ENCODE peak calls at places on chromosomes 11 and 22, in four cellular contexts. One of them, this sample, is unnamed.

GRCh38 chr22:30874431-30875370 is 93.9 kb downstream of the MORC2 start:
- DNase-seq in PC-3: no peak
- DNase-seq in neural progenitor cell: no peak
- DNase-seq in cardiac fibroblast: no peak
- DNase-seq in this sample: no peak

GRCh38 chr11:80621871-80622270 is 1181.0 kb upstream of the TENM4 start:
- DNase-seq in PC-3: peak
- DNase-seq in neural progenitor cell: no peak
- DNase-seq in cardiac fibroblast: no peak
- DNase-seq in this sample: no peak

GRCh38 chr11:96464695-96465307 is 75.0 kb downstream of the JRKL start:
- DNase-seq in PC-3: peak
- DNase-seq in neural progenitor cell: peak
- DNase-seq in cardiac fibroblast: peak
- DNase-seq in this sample: no peak

GRCh38 chr11:37449146-37449545 is 851.1 kb upstream of the RAG2 start:
- DNase-seq in PC-3: peak
- DNase-seq in neural progenitor cell: peak
- DNase-seq in cardiac fibroblast: peak
- DNase-seq in this sample: no peak

GRCh38 chr11:15158351-15159015 is 43.8 kb downstream of the INSC start:
- DNase-seq in PC-3: peak
- DNase-seq in neural progenitor cell: no peak
- DNase-seq in cardiac fibroblast: peak
- DNase-seq in this sample: no peak

GRCh38 chr11:60390389-60390788 is 5.9 kb upstream of the MS4A14 start:
- DNase-seq in PC-3: no peak
- DNase-seq in neural progenitor cell: no peak
- DNase-seq in cardiac fibroblast: no peak
- DNase-seq in this sample: no peak

GRCh38 chr11:69055598-69056516 is 7.1 kb downstream of the TPCN2 start:
- DNase-seq in PC-3: no peak
- DNase-seq in neural progenitor cell: no peak
- DNase-seq in cardiac fibroblast: no peak
- DNase-seq in this sample: no peak

GRCh38 chr11:63489879-63490278 is 1.1 kb downstream of the PLAAT5 start:
- DNase-seq in PC-3: peak
- DNase-seq in neural progenitor cell: peak
- DNase-seq in cardiac fibroblast: peak
- DNase-seq in this sample: no peak

GRCh38 chr22:16789860-16790493 is 35.2 kb downstream of the XKR3 start:
- DNase-seq in PC-3: no peak
- DNase-seq in neural progenitor cell: no peak
- DNase-seq in cardiac fibroblast: no peak
- DNase-seq in this sample: no peak

GRCh38 chr11:133898770-133899115 is 53.4 kb upstream of the SPATA19 start:
- DNase-seq in PC-3: no peak
- DNase-seq in neural progenitor cell: no peak
- DNase-seq in cardiac fibroblast: no peak
- DNase-seq in this sample: no peak

GRCh38 chr22:40030757-40031092 is 36.0 kb downstream of the FAM83F start:
- DNase-seq in PC-3: no peak
- DNase-seq in neural progenitor cell: peak
- DNase-seq in cardiac fibroblast: no peak
- DNase-seq in this sample: no peak

GRCh38 chr11:100674212-100674611 is 12.9 kb upstream of the ARHGAP42 start:
- DNase-seq in PC-3: no peak
- DNase-seq in neural progenitor cell: no peak
- DNase-seq in cardiac fibroblast: peak
- DNase-seq in this sample: no peak

GRCh38 chr22:20803696-20804324 is 29.9 kb downstream of the SERPIND1 start:
- DNase-seq in PC-3: peak
- DNase-seq in neural progenitor cell: peak
- DNase-seq in cardiac fibroblast: peak
- DNase-seq in this sample: no peak

GRCh38 chr22:24986816-24987215 is 34.3 kb downstream of the KIAA1671 start:
- DNase-seq in PC-3: no peak
- DNase-seq in neural progenitor cell: no peak
- DNase-seq in cardiac fibroblast: no peak
- DNase-seq in this sample: no peak

GRCh38 chr11:68683086-68683951 is 1.0 kb upstream of the GAL start:
- DNase-seq in PC-3: no peak
- DNase-seq in neural progenitor cell: no peak
- DNase-seq in cardiac fibroblast: no peak
- DNase-seq in this sample: no peak

GRCh38 chr22:17269224-17269606 is 50.0 kb upstream of the ADA2 start:
- DNase-seq in PC-3: no peak
- DNase-seq in neural progenitor cell: no peak
- DNase-seq in cardiac fibroblast: no peak
- DNase-seq in this sample: no peak

GRCh38 chr11:70655816-70656215 is 257.5 kb downstream of the CTTN start:
- DNase-seq in PC-3: no peak
- DNase-seq in neural progenitor cell: no peak
- DNase-seq in cardiac fibroblast: no peak
- DNase-seq in this sample: no peak

GRCh38 chr11:134393638-134394037 is 18.4 kb downstream of the B3GAT1 start:
- DNase-seq in PC-3: peak
- DNase-seq in neural progenitor cell: peak
- DNase-seq in cardiac fibroblast: no peak
- DNase-seq in this sample: no peak

GRCh38 chr11:1201395-1202153 is 21.3 kb upstream of the MUC5B start:
- DNase-seq in PC-3: no peak
- DNase-seq in neural progenitor cell: no peak
- DNase-seq in cardiac fibroblast: no peak
- DNase-seq in this sample: no peak

GRCh38 chr22:46893281-46894020 is 131.0 kb downstream of the TBC1D22A start:
- DNase-seq in PC-3: no peak
- DNase-seq in neural progenitor cell: no peak
- DNase-seq in cardiac fibroblast: no peak
- DNase-seq in this sample: no peak

GRCh38 chr11:129141748-129142475 is 50.2 kb downstream of the ARHGAP32 start:
- DNase-seq in PC-3: peak
- DNase-seq in neural progenitor cell: no peak
- DNase-seq in cardiac fibroblast: peak
- DNase-seq in this sample: no peak

GRCh38 chr11:104891135-104891534 is 7.1 kb downstream of the CASP12 start:
- DNase-seq in PC-3: peak
- DNase-seq in neural progenitor cell: no peak
- DNase-seq in cardiac fibroblast: no peak
- DNase-seq in this sample: no peak

GRCh38 chr11:58316142-58316541 is 42.7 kb downstream of the OR5B17 start:
- DNase-seq in PC-3: peak
- DNase-seq in neural progenitor cell: no peak
- DNase-seq in cardiac fibroblast: no peak
- DNase-seq in this sample: no peak

GRCh38 chr22:37353839-37354238 is 71.5 kb downstream of the CYTH4 start:
- DNase-seq in PC-3: no peak
- DNase-seq in neural progenitor cell: no peak
- DNase-seq in cardiac fibroblast: no peak
- DNase-seq in this sample: no peak

GRCh38 chr22:49540571-49541450 is 286.9 kb downstream of the BRD1 start:
- DNase-seq in PC-3: no peak
- DNase-seq in neural progenitor cell: no peak
- DNase-seq in cardiac fibroblast: no peak
- DNase-seq in this sample: no peak

GRCh38 chr11:61023086-61024035 is 51.9 kb downstream of the CD6 start:
- DNase-seq in PC-3: no peak
- DNase-seq in neural progenitor cell: no peak
- DNase-seq in cardiac fibroblast: no peak
- DNase-seq in this sample: no peak

GRCh38 chr11:34501962-34502361 is 11.6 kb downstream of the ELF5 start:
- DNase-seq in PC-3: no peak
- DNase-seq in neural progenitor cell: no peak
- DNase-seq in cardiac fibroblast: peak
- DNase-seq in this sample: no peak

GRCh38 chr11:76369406-76369805 is 11.5 kb downstream of the THAP12 start:
- DNase-seq in PC-3: no peak
- DNase-seq in neural progenitor cell: no peak
- DNase-seq in cardiac fibroblast: no peak
- DNase-seq in this sample: no peak

GRCh38 chr22:23877566-23877965 is 16.6 kb upstream of the MIF start:
- DNase-seq in PC-3: no peak
- DNase-seq in neural progenitor cell: no peak
- DNase-seq in cardiac fibroblast: no peak
- DNase-seq in this sample: no peak

GRCh38 chr11:120774591-120775386 is 249.1 kb upstream of the TBCEL start:
- DNase-seq in PC-3: no peak
- DNase-seq in neural progenitor cell: no peak
- DNase-seq in cardiac fibroblast: no peak
- DNase-seq in this sample: no peak

GRCh38 chr22:44489817-44490216 is 8.2 kb downstream of the RTL6 start:
- DNase-seq in PC-3: no peak
- DNase-seq in neural progenitor cell: no peak
- DNase-seq in cardiac fibroblast: no peak
- DNase-seq in this sample: no peak

DNA sequence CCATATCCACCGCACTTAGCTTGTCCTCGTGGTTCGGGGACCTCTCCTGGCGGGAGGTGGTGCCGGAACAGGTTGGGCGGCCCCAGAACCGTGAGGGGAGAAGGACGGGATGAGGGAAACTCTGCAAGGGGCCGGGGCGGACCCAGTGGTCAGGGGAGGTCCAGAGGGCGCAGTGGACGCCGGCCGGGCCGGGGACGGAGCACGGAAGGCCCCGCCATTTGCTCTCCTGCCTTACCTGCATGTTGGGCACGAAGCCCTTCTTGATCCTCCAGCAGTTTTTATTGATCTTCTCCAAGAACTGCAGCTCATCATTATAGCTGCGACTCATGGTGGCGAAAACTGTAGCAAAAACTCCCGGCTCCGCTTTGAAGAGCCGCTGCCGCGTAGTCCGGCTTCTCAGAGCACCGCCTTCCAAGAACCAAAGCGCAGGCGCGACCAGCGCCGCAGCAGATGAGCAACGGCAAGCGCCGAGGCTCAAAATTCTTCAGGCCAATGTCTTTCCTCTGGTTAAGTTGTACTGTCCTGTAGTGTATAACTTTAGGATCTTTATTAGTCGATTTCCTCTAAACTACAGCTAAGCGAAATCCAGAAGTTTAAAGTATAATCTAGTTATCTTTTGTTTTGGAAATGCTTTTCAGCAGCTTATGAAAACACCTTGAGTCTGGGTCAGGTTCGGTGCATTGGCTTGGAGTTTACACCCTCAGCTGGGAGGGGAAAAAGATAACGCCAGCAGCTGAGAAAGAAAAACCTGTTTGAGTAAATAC is at the start of gene RTCB:
- DNase-seq in PC-3: peak
- DNase-seq in neural progenitor cell: peak
- DNase-seq in cardiac fibroblast: peak
- DNase-seq in this sample: peak
- TF ChIP-seq CTCF in PC-3: no peak
- TF ChIP-seq CTCF in neural progenitor cell: peak
- TF ChIP-seq CTCF in cardiac fibroblast: no peak
- TF ChIP-seq CTCF in this sample: no peak

GRCh38 chr11:93712678-93713077 is 28.6 kb downstream of the TAF1D start:
- DNase-seq in PC-3: no peak
- DNase-seq in neural progenitor cell: no peak
- DNase-seq in cardiac fibroblast: no peak
- DNase-seq in this sample: no peak
- TF ChIP-seq CTCF in PC-3: no peak
- TF ChIP-seq CTCF in neural progenitor cell: no peak
- TF ChIP-seq CTCF in cardiac fibroblast: no peak
- TF ChIP-seq CTCF in this sample: no peak

DNA sequence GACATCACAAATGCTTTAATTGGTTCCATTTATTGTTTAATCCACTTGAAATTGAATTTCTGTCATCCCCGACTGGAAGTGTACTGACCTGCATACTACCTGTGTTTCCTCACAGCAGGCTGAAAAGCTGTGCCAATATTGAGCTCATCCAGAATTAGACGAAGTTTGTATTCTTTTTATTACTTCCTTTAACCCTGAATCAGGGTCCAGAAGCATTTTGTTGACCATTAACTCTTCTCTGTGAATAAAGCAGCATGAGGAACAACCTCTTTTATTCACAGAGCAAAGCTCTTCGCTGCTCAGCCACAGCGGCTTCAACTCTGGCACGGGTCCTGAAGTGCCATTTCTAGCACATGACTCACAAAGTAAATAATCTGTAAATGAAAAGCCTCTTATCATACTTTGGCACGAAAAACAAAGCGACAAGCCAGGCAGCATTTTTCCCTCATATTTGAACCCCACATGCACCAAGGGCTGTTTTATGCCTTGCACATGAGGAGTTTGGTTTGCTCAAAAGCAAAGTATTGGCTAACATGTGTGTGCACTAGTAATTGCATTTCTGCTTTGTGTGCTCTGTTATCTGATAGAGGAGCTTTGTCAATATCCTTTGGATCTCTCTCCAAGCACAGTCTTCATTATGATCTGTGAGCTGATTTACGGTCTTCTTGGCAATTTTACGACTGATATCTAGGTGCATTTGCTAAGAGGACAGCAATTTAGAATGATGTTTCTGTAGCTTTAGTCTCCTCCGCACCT is 33.0 kb upstream of the APOBEC3A start:
- DNase-seq in PC-3: peak
- DNase-seq in neural progenitor cell: no peak
- DNase-seq in cardiac fibroblast: peak
- DNase-seq in this sample: no peak
- TF ChIP-seq CTCF in PC-3: no peak
- TF ChIP-seq CTCF in neural progenitor cell: no peak
- TF ChIP-seq CTCF in cardiac fibroblast: no peak
- TF ChIP-seq CTCF in this sample: no peak

GRCh38 chr11:117731689-117732290 is 65.2 kb downstream of the DSCAML1 start:
- DNase-seq in PC-3: no peak
- DNase-seq in neural progenitor cell: no peak
- DNase-seq in cardiac fibroblast: no peak
- DNase-seq in this sample: no peak

GRCh38 chr11:117734596-117734995 is 62.4 kb downstream of the DSCAML1 start:
- DNase-seq in PC-3: no peak
- DNase-seq in neural progenitor cell: no peak
- DNase-seq in cardiac fibroblast: no peak
- DNase-seq in this sample: no peak

GRCh38 chr11:117735350-117735977 is 61.6 kb downstream of the DSCAML1 start:
- DNase-seq in PC-3: no peak
- DNase-seq in neural progenitor cell: no peak
- DNase-seq in cardiac fibroblast: no peak
- DNase-seq in this sample: no peak

GRCh38 chr11:117733311-117733710 is 63.7 kb downstream of the DSCAML1 start:
- DNase-seq in PC-3: no peak
- DNase-seq in neural progenitor cell: no peak
- DNase-seq in cardiac fibroblast: no peak
- DNase-seq in this sample: no peak

DNA sequence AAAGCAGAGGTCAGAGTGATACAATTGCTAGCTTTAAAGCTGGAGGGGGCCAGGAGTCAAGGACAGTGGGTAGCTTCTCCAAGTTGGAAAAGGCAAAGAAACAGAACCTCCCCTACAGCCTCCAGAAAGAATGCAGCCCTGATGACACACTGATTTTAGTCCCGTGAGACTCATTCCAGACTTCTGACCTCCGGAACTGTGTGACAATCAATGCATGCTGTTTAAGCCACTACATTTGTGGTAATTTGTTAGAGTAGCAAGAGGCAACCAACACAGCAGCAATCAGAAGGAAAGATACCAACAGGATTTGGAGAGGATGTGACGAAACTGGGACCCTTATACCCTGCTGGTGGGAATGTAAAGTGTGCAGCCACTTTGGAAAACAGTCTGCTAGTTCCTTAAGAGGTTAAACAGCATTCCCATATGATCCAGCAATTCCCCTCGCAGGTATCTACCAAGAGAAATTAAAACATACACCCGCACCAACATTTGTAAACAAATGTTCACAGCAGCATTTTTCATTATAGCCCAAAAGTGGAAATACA is 66.7 kb downstream of the DSCAML1 start:
- DNase-seq in PC-3: no peak
- DNase-seq in neural progenitor cell: no peak
- DNase-seq in cardiac fibroblast: no peak
- DNase-seq in this sample: no peak
- TF ChIP-seq CTCF in PC-3: no peak
- TF ChIP-seq CTCF in neural progenitor cell: peak
- TF ChIP-seq CTCF in cardiac fibroblast: no peak
- TF ChIP-seq CTCF in this sample: no peak